ENCODE peak calls at places on chromosomes 13 and 19, in nine cellular contexts. One of them, this sample, is unnamed. For H3K4me1, the result is how much of the 10 kb centered on the place peaks cover.

GRCh38 chr13:114089341-114089740 is 43.1 kb downstream of the RASA3 start:
- DNase-seq in spleen: no peak
- DNase-seq in transverse colon: peak
- DNase-seq in breast epithelium: no peak
- DNase-seq in HCT116: no peak
- DNase-seq in GM12878: no peak
- DNase-seq in prostate gland: no peak
- DNase-seq in K562: no peak
- DNase-seq in stomach: no peak
- DNase-seq in this sample: no peak

GRCh38 chr19:18346091-18346490 is 5.7 kb downstream of the PGPEP1 start:
- DNase-seq in K562: no peak
- DNase-seq in GM12878: no peak
- DNase-seq in stomach: peak
- DNase-seq in spleen: no peak
- DNase-seq in prostate gland: no peak
- DNase-seq in HCT116: no peak
- DNase-seq in breast epithelium: no peak
- DNase-seq in transverse colon: peak
- DNase-seq in this sample: no peak

GRCh38 chr13:110319774-110320509 is 12.9 kb downstream of the COL4A2 start:
- DNase-seq in spleen: no peak
- DNase-seq in breast epithelium: no peak
- DNase-seq in GM12878: no peak
- DNase-seq in prostate gland: no peak
- DNase-seq in stomach: no peak
- DNase-seq in HCT116: peak
- DNase-seq in K562: no peak
- DNase-seq in transverse colon: no peak
- DNase-seq in this sample: no peak

GRCh38 chr13:64075543-64076271 is 2660.1 kb upstream of the PCDH20 start:
- DNase-seq in GM12878: no peak
- DNase-seq in spleen: no peak
- DNase-seq in prostate gland: no peak
- DNase-seq in breast epithelium: no peak
- DNase-seq in K562: peak
- DNase-seq in HCT116: no peak
- DNase-seq in transverse colon: no peak
- DNase-seq in stomach: peak
- DNase-seq in this sample: no peak

GRCh38 chr13:23723463-23723862 is 153.3 kb downstream of the TNFRSF19 start:
- DNase-seq in stomach: no peak
- DNase-seq in GM12878: no peak
- DNase-seq in spleen: no peak
- DNase-seq in K562: no peak
- DNase-seq in HCT116: no peak
- DNase-seq in transverse colon: no peak
- DNase-seq in prostate gland: no peak
- DNase-seq in breast epithelium: no peak
- DNase-seq in this sample: no peak

GRCh38 chr13:29902632-29903305 is 52.4 kb upstream of the UBL3 start:
- DNase-seq in stomach: no peak
- DNase-seq in breast epithelium: no peak
- DNase-seq in prostate gland: no peak
- DNase-seq in transverse colon: no peak
- DNase-seq in K562: no peak
- DNase-seq in spleen: no peak
- DNase-seq in HCT116: no peak
- DNase-seq in GM12878: no peak
- DNase-seq in this sample: no peak

GRCh38 chr19:11196406-11197287 is 698 bp downstream of the KANK2 start:
- DNase-seq in spleen: peak
- DNase-seq in breast epithelium: no peak
- DNase-seq in prostate gland: no peak
- DNase-seq in GM12878: no peak
- DNase-seq in transverse colon: peak
- DNase-seq in HCT116: no peak
- DNase-seq in stomach: peak
- DNase-seq in K562: peak
- DNase-seq in this sample: no peak

GRCh38 chr13:28754698-28755545 is 36.2 kb upstream of the SLC46A3 start:
- DNase-seq in HCT116: peak
- DNase-seq in K562: peak
- DNase-seq in transverse colon: no peak
- DNase-seq in GM12878: no peak
- DNase-seq in spleen: peak
- DNase-seq in prostate gland: no peak
- DNase-seq in breast epithelium: no peak
- DNase-seq in stomach: no peak
- DNase-seq in this sample: peak

GRCh38 chr19:40266111-40266510 is 19.0 kb downstream of the AKT2 start:
- DNase-seq in prostate gland: peak
- DNase-seq in K562: no peak
- DNase-seq in spleen: no peak
- DNase-seq in HCT116: no peak
- DNase-seq in stomach: no peak
- DNase-seq in GM12878: no peak
- DNase-seq in transverse colon: no peak
- DNase-seq in breast epithelium: no peak
- DNase-seq in this sample: no peak

GRCh38 chr19:5365905-5366304 is 25.3 kb upstream of the PTPRS start:
- DNase-seq in HCT116: no peak
- DNase-seq in GM12878: no peak
- DNase-seq in stomach: no peak
- DNase-seq in spleen: no peak
- DNase-seq in transverse colon: no peak
- DNase-seq in K562: no peak
- DNase-seq in prostate gland: no peak
- DNase-seq in breast epithelium: no peak
- DNase-seq in this sample: no peak

GRCh38 chr19:13995017-13995728 is 10.9 kb downstream of the RFX1 start:
- DNase-seq in spleen: no peak
- DNase-seq in prostate gland: no peak
- DNase-seq in breast epithelium: no peak
- DNase-seq in K562: no peak
- DNase-seq in HCT116: no peak
- DNase-seq in stomach: no peak
- DNase-seq in GM12878: no peak
- DNase-seq in transverse colon: no peak
- DNase-seq in this sample: no peak

GRCh38 chr19:47351545-47351944 is 2.4 kb downstream of the DHX34 start:
- DNase-seq in GM12878: no peak
- DNase-seq in spleen: no peak
- DNase-seq in stomach: no peak
- DNase-seq in prostate gland: no peak
- DNase-seq in HCT116: peak
- DNase-seq in breast epithelium: no peak
- DNase-seq in K562: no peak
- DNase-seq in transverse colon: no peak
- DNase-seq in this sample: no peak

GRCh38 chr13:25678398-25678797 is 306.6 kb downstream of the ATP8A2 start:
- DNase-seq in spleen: no peak
- DNase-seq in GM12878: no peak
- DNase-seq in prostate gland: peak
- DNase-seq in transverse colon: peak
- DNase-seq in K562: no peak
- DNase-seq in HCT116: no peak
- DNase-seq in stomach: peak
- DNase-seq in breast epithelium: no peak
- DNase-seq in this sample: no peak

GRCh38 chr13:36834299-36834698 is 15.3 kb downstream of the RFXAP start:
- DNase-seq in GM12878: no peak
- DNase-seq in stomach: no peak
- DNase-seq in HCT116: no peak
- DNase-seq in K562: no peak
- DNase-seq in transverse colon: no peak
- DNase-seq in breast epithelium: no peak
- DNase-seq in prostate gland: no peak
- DNase-seq in spleen: no peak
- DNase-seq in this sample: no peak

GRCh38 chr19:30924670-30925069 is 424.6 kb downstream of the TSHZ3 start:
- DNase-seq in breast epithelium: no peak
- DNase-seq in GM12878: no peak
- DNase-seq in K562: no peak
- DNase-seq in HCT116: no peak
- DNase-seq in spleen: no peak
- DNase-seq in stomach: no peak
- DNase-seq in transverse colon: peak
- DNase-seq in prostate gland: no peak
- DNase-seq in this sample: no peak

GRCh38 chr13:30881191-30881651 is 24.9 kb upstream of the MEDAG start:
- DNase-seq in K562: no peak
- DNase-seq in stomach: no peak
- DNase-seq in spleen: no peak
- DNase-seq in HCT116: no peak
- DNase-seq in transverse colon: no peak
- DNase-seq in breast epithelium: no peak
- DNase-seq in prostate gland: no peak
- DNase-seq in GM12878: no peak
- DNase-seq in this sample: no peak

GRCh38 chr13:70571221-70571620 is 463.0 kb upstream of the KLHL1 start:
- DNase-seq in GM12878: no peak
- DNase-seq in prostate gland: no peak
- DNase-seq in stomach: no peak
- DNase-seq in HCT116: no peak
- DNase-seq in spleen: no peak
- DNase-seq in breast epithelium: no peak
- DNase-seq in K562: no peak
- DNase-seq in transverse colon: no peak
- DNase-seq in this sample: no peak

GRCh38 chr19:28898279-28898678 is 314.7 kb downstream of the UQCRFS1 start:
- DNase-seq in stomach: no peak
- DNase-seq in spleen: peak
- DNase-seq in GM12878: no peak
- DNase-seq in K562: no peak
- DNase-seq in prostate gland: no peak
- DNase-seq in breast epithelium: no peak
- DNase-seq in transverse colon: no peak
- DNase-seq in HCT116: no peak
- DNase-seq in this sample: no peak

DNA sequence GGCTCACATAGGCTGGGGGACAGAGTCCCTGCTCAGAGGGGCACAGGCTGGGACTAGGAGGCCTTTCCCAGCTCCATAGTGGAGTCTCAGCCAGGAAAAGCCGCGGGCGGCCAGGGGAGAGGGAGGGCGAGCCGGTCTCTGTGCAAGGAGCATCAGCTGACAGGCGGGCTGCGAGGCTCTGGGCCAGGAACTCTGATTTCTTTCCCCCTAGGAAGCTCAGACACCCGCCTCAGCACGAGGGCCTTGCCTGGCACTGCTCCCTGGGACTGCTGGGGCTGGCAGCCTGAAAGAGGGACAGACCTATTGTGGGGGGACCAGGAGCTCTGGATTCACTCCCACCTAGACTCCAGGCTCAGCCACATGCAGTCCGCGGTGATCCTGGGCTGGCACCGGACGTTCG is 2.2 kb upstream of the PLK5 start:
- DNase-seq in K562: no peak
- DNase-seq in stomach: no peak
- DNase-seq in spleen: no peak
- DNase-seq in GM12878: no peak
- DNase-seq in HCT116: no peak
- DNase-seq in breast epithelium: no peak
- DNase-seq in prostate gland: no peak
- DNase-seq in transverse colon: no peak
- DNase-seq in this sample: no peak
- H3K4me1 ChIP-seq in K562: half or more
- H3K4me1 ChIP-seq in stomach: under half
- H3K4me1 ChIP-seq in spleen: under half
- H3K4me1 ChIP-seq in GM12878: under half
- H3K4me1 ChIP-seq in HCT116: under half
- H3K4me1 ChIP-seq in breast epithelium: under half
- H3K4me1 ChIP-seq in prostate gland: under half
- H3K4me1 ChIP-seq in transverse colon: under half
- H3K4me1 ChIP-seq in this sample: under half

GRCh38 chr13:95968906-95969305 is 84.3 kb downstream of the UGGT2 start:
- DNase-seq in prostate gland: no peak
- DNase-seq in breast epithelium: no peak
- DNase-seq in stomach: no peak
- DNase-seq in GM12878: no peak
- DNase-seq in HCT116: no peak
- DNase-seq in K562: no peak
- DNase-seq in transverse colon: no peak
- DNase-seq in spleen: no peak
- DNase-seq in this sample: no peak
- TF ChIP-seq POLR2AphosphoS5 in prostate gland: no peak
- TF ChIP-seq POLR2AphosphoS5 in breast epithelium: no peak
- TF ChIP-seq POLR2AphosphoS5 in stomach: no peak
- TF ChIP-seq POLR2AphosphoS5 in GM12878: no peak
- TF ChIP-seq POLR2AphosphoS5 in HCT116: no peak
- TF ChIP-seq POLR2AphosphoS5 in K562: no peak
- TF ChIP-seq POLR2AphosphoS5 in transverse colon: no peak
- TF ChIP-seq POLR2AphosphoS5 in spleen: no peak
- TF ChIP-seq POLR2AphosphoS5 in this sample: no peak

GRCh38 chr13:92804926-92805325 is 421.7 kb upstream of the GPC6 start:
- DNase-seq in prostate gland: no peak
- DNase-seq in breast epithelium: no peak
- DNase-seq in transverse colon: no peak
- DNase-seq in GM12878: no peak
- DNase-seq in HCT116: no peak
- DNase-seq in stomach: no peak
- DNase-seq in spleen: no peak
- DNase-seq in K562: no peak
- DNase-seq in this sample: no peak

GRCh38 chr13:92807343-92807742 is 419.3 kb upstream of the GPC6 start:
- DNase-seq in prostate gland: no peak
- DNase-seq in stomach: no peak
- DNase-seq in GM12878: no peak
- DNase-seq in spleen: no peak
- DNase-seq in transverse colon: no peak
- DNase-seq in K562: no peak
- DNase-seq in breast epithelium: no peak
- DNase-seq in HCT116: no peak
- DNase-seq in this sample: no peak

GRCh38 chr13:92806215-92806614 is 420.4 kb upstream of the GPC6 start:
- DNase-seq in HCT116: no peak
- DNase-seq in stomach: no peak
- DNase-seq in transverse colon: no peak
- DNase-seq in prostate gland: no peak
- DNase-seq in K562: no peak
- DNase-seq in breast epithelium: no peak
- DNase-seq in spleen: no peak
- DNase-seq in GM12878: no peak
- DNase-seq in this sample: no peak

GRCh38 chr13:92804346-92804745 is 422.3 kb upstream of the GPC6 start:
- DNase-seq in transverse colon: no peak
- DNase-seq in spleen: no peak
- DNase-seq in prostate gland: no peak
- DNase-seq in breast epithelium: no peak
- DNase-seq in K562: no peak
- DNase-seq in stomach: no peak
- DNase-seq in HCT116: no peak
- DNase-seq in GM12878: no peak
- DNase-seq in this sample: no peak

GRCh38 chr13:92805766-92806165 is 420.8 kb upstream of the GPC6 start:
- DNase-seq in stomach: no peak
- DNase-seq in K562: no peak
- DNase-seq in spleen: no peak
- DNase-seq in HCT116: no peak
- DNase-seq in GM12878: no peak
- DNase-seq in prostate gland: no peak
- DNase-seq in breast epithelium: no peak
- DNase-seq in transverse colon: no peak
- DNase-seq in this sample: no peak
- H3K4me3 ChIP-seq in stomach: peak
- H3K4me3 ChIP-seq in K562: no peak
- H3K4me3 ChIP-seq in spleen: no peak
- H3K4me3 ChIP-seq in HCT116: no peak
- H3K4me3 ChIP-seq in GM12878: no peak
- H3K4me3 ChIP-seq in prostate gland: no peak
- H3K4me3 ChIP-seq in breast epithelium: peak
- H3K4me3 ChIP-seq in transverse colon: no peak
- H3K4me3 ChIP-seq in this sample: peak

GRCh38 chr13:99721606-99722384 is 220.5 kb downstream of the TM9SF2 start:
- DNase-seq in spleen: no peak
- DNase-seq in prostate gland: no peak
- DNase-seq in GM12878: no peak
- DNase-seq in breast epithelium: no peak
- DNase-seq in HCT116: no peak
- DNase-seq in K562: no peak
- DNase-seq in stomach: no peak
- DNase-seq in transverse colon: no peak
- DNase-seq in this sample: no peak
- H3K4me1 ChIP-seq in spleen: under half
- H3K4me1 ChIP-seq in prostate gland: under half
- H3K4me1 ChIP-seq in GM12878: under half
- H3K4me1 ChIP-seq in breast epithelium: under half
- H3K4me1 ChIP-seq in HCT116: under half
- H3K4me1 ChIP-seq in K562: under half
- H3K4me1 ChIP-seq in stomach: under half
- H3K4me1 ChIP-seq in transverse colon: under half
- H3K4me1 ChIP-seq in this sample: under half

This sample was measured in esophagus muscularis mucosa.